ENCODE peak calls at places on chromosomes 6 and 20, in eight cellular contexts. One of them, this sample, is unnamed.

GRCh38 chr6:133688705-133689492 is 200.0 kb upstream of the TCF21 start:
- DNase-seq in stomach: no peak
- DNase-seq in GM12878: no peak
- DNase-seq in transverse colon: no peak
- DNase-seq in sigmoid colon: no peak
- DNase-seq in HepG2: no peak
- DNase-seq in suprapubic skin: no peak
- DNase-seq in H1: no peak
- DNase-seq in this sample: no peak

GRCh38 chr6:44217332-44218143 is 812 bp downstream of the MYMX start:
- DNase-seq in GM12878: no peak
- DNase-seq in HepG2: no peak
- DNase-seq in H1: no peak
- DNase-seq in stomach: peak
- DNase-seq in transverse colon: peak
- DNase-seq in suprapubic skin: no peak
- DNase-seq in sigmoid colon: peak
- DNase-seq in this sample: peak

GRCh38 chr20:60116128-60116909 is 158.1 kb downstream of the CDH26 start:
- DNase-seq in sigmoid colon: no peak
- DNase-seq in H1: no peak
- DNase-seq in HepG2: no peak
- DNase-seq in transverse colon: no peak
- DNase-seq in GM12878: no peak
- DNase-seq in stomach: peak
- DNase-seq in suprapubic skin: no peak
- DNase-seq in this sample: no peak

GRCh38 chr6:133423242-133423641 is 182.1 kb downstream of the EYA4 start:
- DNase-seq in stomach: no peak
- DNase-seq in sigmoid colon: no peak
- DNase-seq in HepG2: no peak
- DNase-seq in suprapubic skin: no peak
- DNase-seq in GM12878: no peak
- DNase-seq in transverse colon: no peak
- DNase-seq in H1: no peak
- DNase-seq in this sample: no peak

GRCh38 chr6:161242779-161243693 is 30.8 kb downstream of the AGPAT4 start:
- DNase-seq in stomach: no peak
- DNase-seq in sigmoid colon: peak
- DNase-seq in GM12878: no peak
- DNase-seq in HepG2: no peak
- DNase-seq in suprapubic skin: no peak
- DNase-seq in H1: peak
- DNase-seq in transverse colon: no peak
- DNase-seq in this sample: peak

GRCh38 chr6:84582997-84583396 is 181.4 kb downstream of the TBX18 start:
- DNase-seq in stomach: no peak
- DNase-seq in HepG2: no peak
- DNase-seq in suprapubic skin: no peak
- DNase-seq in transverse colon: no peak
- DNase-seq in GM12878: no peak
- DNase-seq in H1: no peak
- DNase-seq in sigmoid colon: no peak
- DNase-seq in this sample: no peak

GRCh38 chr6:45548657-45549515 is 171.2 kb upstream of the SUPT3H start:
- DNase-seq in suprapubic skin: no peak
- DNase-seq in sigmoid colon: no peak
- DNase-seq in GM12878: peak
- DNase-seq in transverse colon: peak
- DNase-seq in stomach: no peak
- DNase-seq in HepG2: no peak
- DNase-seq in H1: no peak
- DNase-seq in this sample: no peak

GRCh38 chr20:36573798-36574277 is 441 bp downstream of the TGIF2 start:
- DNase-seq in transverse colon: peak
- DNase-seq in H1: no peak
- DNase-seq in stomach: peak
- DNase-seq in suprapubic skin: peak
- DNase-seq in HepG2: peak
- DNase-seq in sigmoid colon: peak
- DNase-seq in GM12878: no peak
- DNase-seq in this sample: peak

GRCh38 chr20:21682576-21682975 is 22.9 kb upstream of the PAX1 start:
- DNase-seq in sigmoid colon: no peak
- DNase-seq in GM12878: no peak
- DNase-seq in suprapubic skin: no peak
- DNase-seq in stomach: no peak
- DNase-seq in H1: no peak
- DNase-seq in transverse colon: no peak
- DNase-seq in HepG2: no peak
- DNase-seq in this sample: no peak

GRCh38 chr6:44733146-44733545 is 345.6 kb downstream of the CDC5L start:
- DNase-seq in stomach: no peak
- DNase-seq in suprapubic skin: no peak
- DNase-seq in H1: no peak
- DNase-seq in transverse colon: no peak
- DNase-seq in HepG2: no peak
- DNase-seq in GM12878: no peak
- DNase-seq in sigmoid colon: no peak
- DNase-seq in this sample: no peak

DNA sequence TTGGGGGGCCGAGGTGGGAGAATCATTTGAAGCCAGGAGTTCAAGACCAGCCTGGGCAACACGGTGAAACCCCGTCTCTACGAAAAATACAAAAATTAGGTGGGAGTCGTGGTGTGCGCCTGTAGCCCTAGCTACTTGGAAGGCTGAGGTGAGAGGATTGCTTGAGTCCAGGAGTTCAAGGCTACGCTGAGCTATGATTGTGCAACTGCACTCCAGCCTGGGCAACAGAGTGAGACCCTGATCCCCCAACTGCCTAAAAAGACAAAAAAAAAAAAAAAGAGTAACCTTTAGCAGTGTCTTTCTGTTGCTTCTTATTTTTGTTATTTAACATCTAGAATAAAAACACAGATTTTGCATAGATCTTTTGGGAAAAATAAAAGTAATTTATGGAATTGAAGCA is 13.1 kb upstream of the COQ3 start:
- DNase-seq in HepG2: no peak
- DNase-seq in stomach: no peak
- DNase-seq in GM12878: no peak
- DNase-seq in sigmoid colon: no peak
- DNase-seq in suprapubic skin: no peak
- DNase-seq in H1: no peak
- DNase-seq in transverse colon: no peak
- DNase-seq in this sample: no peak
- H3K4me3 ChIP-seq in HepG2: no peak
- H3K4me3 ChIP-seq in stomach: no peak
- H3K4me3 ChIP-seq in GM12878: no peak
- H3K4me3 ChIP-seq in sigmoid colon: no peak
- H3K4me3 ChIP-seq in suprapubic skin: no peak
- H3K4me3 ChIP-seq in H1: no peak
- H3K4me3 ChIP-seq in transverse colon: no peak
- H3K4me3 ChIP-seq in this sample: no peak

DNA sequence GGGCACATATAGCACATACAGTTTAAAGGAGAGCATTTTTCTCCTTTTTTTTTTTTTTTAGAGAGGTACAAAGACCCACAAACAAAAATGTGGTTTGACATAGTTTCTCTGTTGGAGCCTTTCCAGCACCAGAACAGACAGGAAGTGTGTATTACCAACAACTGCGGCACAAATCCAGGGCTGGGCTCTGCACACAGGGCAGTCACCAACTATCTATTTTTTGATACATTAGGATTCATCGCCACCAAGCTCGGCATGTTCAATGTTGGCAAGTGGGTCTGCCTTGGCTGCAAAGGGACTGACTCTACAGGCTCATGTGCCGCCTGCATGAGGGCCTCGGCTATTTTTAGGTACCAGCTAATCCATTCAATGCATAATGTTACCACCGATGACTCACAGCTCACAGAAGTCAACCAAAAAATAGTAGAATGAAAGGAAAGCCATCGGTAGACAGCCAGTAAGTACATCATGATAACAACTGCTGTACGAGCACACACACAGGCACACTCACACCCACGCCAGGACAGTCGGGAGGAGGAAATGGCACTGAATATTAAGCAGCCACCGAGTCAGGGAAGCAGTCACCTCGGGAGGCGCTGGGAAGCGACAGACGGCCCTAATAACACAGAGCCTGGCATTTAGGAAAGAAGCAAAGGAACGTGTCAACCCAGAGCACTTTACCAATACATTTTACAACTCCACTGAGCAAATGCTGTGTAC is 81.6 kb downstream of the GMPR start:
- DNase-seq in sigmoid colon: peak
- DNase-seq in HepG2: no peak
- DNase-seq in stomach: peak
- DNase-seq in H1: no peak
- DNase-seq in transverse colon: peak
- DNase-seq in GM12878: peak
- DNase-seq in suprapubic skin: no peak
- DNase-seq in this sample: peak
- TF ChIP-seq POLR2AphosphoS5 in sigmoid colon: no peak
- TF ChIP-seq POLR2AphosphoS5 in HepG2: no peak
- TF ChIP-seq POLR2AphosphoS5 in stomach: peak
- TF ChIP-seq POLR2AphosphoS5 in H1: no peak
- TF ChIP-seq POLR2AphosphoS5 in transverse colon: peak
- TF ChIP-seq POLR2AphosphoS5 in GM12878: no peak
- TF ChIP-seq POLR2AphosphoS5 in suprapubic skin: no peak
- TF ChIP-seq POLR2AphosphoS5 in this sample: peak

GRCh38 chr6:130936933-130937332 is 109.7 kb downstream of the SMLR1 start:
- DNase-seq in GM12878: no peak
- DNase-seq in stomach: no peak
- DNase-seq in suprapubic skin: no peak
- DNase-seq in sigmoid colon: no peak
- DNase-seq in transverse colon: no peak
- DNase-seq in H1: no peak
- DNase-seq in HepG2: peak
- DNase-seq in this sample: no peak
- TF ChIP-seq EP300 in GM12878: no peak
- TF ChIP-seq EP300 in stomach: no peak
- TF ChIP-seq EP300 in suprapubic skin: no peak
- TF ChIP-seq EP300 in sigmoid colon: no peak
- TF ChIP-seq EP300 in transverse colon: no peak
- TF ChIP-seq EP300 in H1: no peak
- TF ChIP-seq EP300 in HepG2: no peak
- TF ChIP-seq EP300 in this sample: no peak

GRCh38 chr20:56348306-56348695 is 10.5 kb upstream of the FAM210B start:
- DNase-seq in suprapubic skin: no peak
- DNase-seq in stomach: peak
- DNase-seq in HepG2: peak
- DNase-seq in H1: no peak
- DNase-seq in GM12878: no peak
- DNase-seq in transverse colon: no peak
- DNase-seq in sigmoid colon: no peak
- DNase-seq in this sample: no peak

GRCh38 chr20:56342783-56343182 is 16.0 kb upstream of the FAM210B start:
- DNase-seq in sigmoid colon: no peak
- DNase-seq in GM12878: no peak
- DNase-seq in H1: no peak
- DNase-seq in HepG2: no peak
- DNase-seq in stomach: no peak
- DNase-seq in transverse colon: no peak
- DNase-seq in suprapubic skin: no peak
- DNase-seq in this sample: no peak

GRCh38 chr20:56345911-56346310 is 12.9 kb upstream of the FAM210B start:
- DNase-seq in suprapubic skin: no peak
- DNase-seq in stomach: no peak
- DNase-seq in sigmoid colon: no peak
- DNase-seq in transverse colon: no peak
- DNase-seq in HepG2: no peak
- DNase-seq in GM12878: no peak
- DNase-seq in H1: no peak
- DNase-seq in this sample: no peak

GRCh38 chr20:56347628-56348305 is 11.0 kb upstream of the FAM210B start:
- DNase-seq in stomach: no peak
- DNase-seq in HepG2: no peak
- DNase-seq in H1: no peak
- DNase-seq in suprapubic skin: no peak
- DNase-seq in GM12878: no peak
- DNase-seq in transverse colon: no peak
- DNase-seq in sigmoid colon: no peak
- DNase-seq in this sample: peak

GRCh38 chr20:56343861-56344381 is 14.9 kb upstream of the FAM210B start:
- DNase-seq in stomach: peak
- DNase-seq in H1: peak
- DNase-seq in transverse colon: peak
- DNase-seq in GM12878: no peak
- DNase-seq in sigmoid colon: no peak
- DNase-seq in HepG2: no peak
- DNase-seq in suprapubic skin: no peak
- DNase-seq in this sample: peak
- H3K4me3 ChIP-seq in stomach: peak
- H3K4me3 ChIP-seq in H1: peak
- H3K4me3 ChIP-seq in transverse colon: no peak
- H3K4me3 ChIP-seq in GM12878: no peak
- H3K4me3 ChIP-seq in sigmoid colon: no peak
- H3K4me3 ChIP-seq in HepG2: peak
- H3K4me3 ChIP-seq in suprapubic skin: no peak
- H3K4me3 ChIP-seq in this sample: no peak

GRCh38 chr6:135289816-135290215 is 108.7 kb downstream of the MYB start:
- DNase-seq in stomach: no peak
- DNase-seq in suprapubic skin: no peak
- DNase-seq in H1: no peak
- DNase-seq in GM12878: no peak
- DNase-seq in HepG2: no peak
- DNase-seq in transverse colon: no peak
- DNase-seq in sigmoid colon: no peak
- DNase-seq in this sample: no peak
- TF ChIP-seq POLR2AphosphoS5 in stomach: no peak
- TF ChIP-seq POLR2AphosphoS5 in suprapubic skin: no peak
- TF ChIP-seq POLR2AphosphoS5 in H1: no peak
- TF ChIP-seq POLR2AphosphoS5 in GM12878: no peak
- TF ChIP-seq POLR2AphosphoS5 in HepG2: no peak
- TF ChIP-seq POLR2AphosphoS5 in transverse colon: no peak
- TF ChIP-seq POLR2AphosphoS5 in sigmoid colon: no peak
- TF ChIP-seq POLR2AphosphoS5 in this sample: no peak

This sample was measured in upper lobe of left lung.